ENCODE peak calls at places on chromosome 12, in four cellular contexts. G, D, C and J are unnamed samples.
A peak's percentile ranks its signal among the peaks of the same experiment; 100 is the strongest.

GRCh38 chr12:3123729-3124128 is 46.5 kb downstream of the TSPAN9 start:
- DNase-seq in G (no peak), D (no peak), C (no peak), J (no peak)

GRCh38 chr12:55820679-55821078 is 2.8 kb downstream of the ORMDL2 start:
- DNase-seq in D (no peak), G (no peak), C (no peak), J (no peak)

GRCh38 chr12:10310926-10311705 is 3.4 kb downstream of the KLRD1 start:
- DNase-seq in G (no peak), D (no peak), C (no peak), J (no peak)

GRCh38 chr12:3532931-3533702 is 42.1 kb downstream of the PRMT8 start:
- DNase-seq in D (no peak), G (no peak), C (no peak), J (no peak)

GRCh38 chr12:14167005-14167628 is 185.7 kb upstream of the GRIN2B start:
- DNase-seq in D (peak; percentile 46), G (no peak), C (no peak), J (peak; percentile 69)

GRCh38 chr12:124856132-124856841 is 7.4 kb downstream of the SCARB1 start:
- DNase-seq in C (no peak), D (no peak), G (no peak), J (peak; percentile 62)

GRCh38 chr12:2395352-2395977 is 342.7 kb downstream of the CACNA1C start:
- DNase-seq in G (peak; percentile 77), D (peak; percentile 47), C (peak; percentile 67), J (peak; percentile 57)

GRCh38 chr12:91441236-91441635 is 258.6 kb upstream of the DCN start:
- DNase-seq in C (no peak), G (no peak), D (no peak), J (no peak)

GRCh38 chr12:3071107-3071506 is 6.1 kb upstream of the TSPAN9 start:
- DNase-seq in C (no peak), D (no peak), G (no peak), J (no peak)

GRCh38 chr12:89363084-89363483 is 10.8 kb upstream of the DUSP6 start:
- DNase-seq in D (no peak), G (no peak), C (no peak), J (no peak)

GRCh38 chr12:39380090-39380489 is 62.8 kb downstream of the KIF21A start:
- DNase-seq in D (no peak), C (no peak), G (no peak), J (no peak)

GRCh38 chr12:50397122-50397650 is 777 bp upstream of the FAM186A start:
- DNase-seq in D (no peak), G (no peak), C (no peak), J (no peak)

GRCh38 chr12:3964404-3964803 is 91.2 kb upstream of the PARP11 start:
- DNase-seq in G (no peak), D (no peak), C (no peak), J (peak; percentile 50)

GRCh38 chr12:68975811-68976210 is 42.8 kb upstream of the CPM start:
- DNase-seq in C (no peak), D (no peak), G (no peak), J (no peak)

GRCh38 chr12:95674631-95675030 is 115.9 kb downstream of the NTN4 start:
- DNase-seq in G (no peak), D (no peak), C (no peak), J (no peak)

GRCh38 chr12:96249196-96250118 is 55.3 kb downstream of the ELK3 start:
- DNase-seq in C (no peak), G (no peak), D (peak; percentile 37), J (no peak)

GRCh38 chr12:14841761-14842160 is 1.6 kb downstream of the ART4 start:
- DNase-seq in D (peak; percentile 23), C (no peak), G (no peak), J (no peak)

GRCh38 chr12:108852674-108853073 is 4.7 kb downstream of the SSH1 start:
- DNase-seq in D (no peak), G (no peak), C (no peak), J (no peak)

GRCh38 chr12:118307069-118307954 is 65.4 kb downstream of the TAOK3 start:
- DNase-seq in D (no peak), C (no peak), G (no peak), J (peak; percentile 37)

GRCh38 chr12:19208456-19208855 is 78.9 kb downstream of the PLEKHA5 start:
- DNase-seq in D (no peak), G (no peak), C (no peak), J (no peak)

GRCh38 chr12:123897221-123897620 is 75.4 kb downstream of the CCDC92 start:
- DNase-seq in G (no peak), C (no peak), D (no peak), J (no peak)

GRCh38 chr12:124548854-124549378 is 18.5 kb downstream of the NCOR2 start:
- DNase-seq in D (peak; percentile 36), C (peak; percentile 62), G (peak; percentile 58), J (no peak)

GRCh38 chr12:122947352-122947792 is 18.9 kb downstream of the ABCB9 start:
- DNase-seq in C (peak; percentile 81), G (no peak), D (peak; percentile 72), J (no peak)

GRCh38 chr12:70278945-70279344 is 35.7 kb downstream of the CNOT2 start:
- DNase-seq in D (no peak), G (no peak), C (no peak), J (no peak)

DNA sequence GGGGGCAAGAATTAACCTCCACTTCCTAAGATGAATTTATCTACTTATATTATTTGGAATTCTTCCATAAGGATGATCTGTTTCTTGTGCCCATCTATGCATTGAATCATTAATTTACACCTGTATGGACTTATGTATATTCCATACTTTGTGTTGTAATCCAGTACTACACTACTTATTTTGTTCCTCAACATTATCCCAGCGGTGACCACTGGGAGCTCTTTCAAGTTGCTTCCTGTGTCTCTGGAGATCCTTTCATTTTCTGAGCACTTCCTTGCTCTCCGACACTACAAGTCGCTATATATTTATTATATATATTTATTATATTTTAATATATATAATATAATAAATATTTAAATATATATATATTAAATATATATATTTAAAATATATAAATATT is 54.9 kb upstream of the SCN8A start:
- DNase-seq in G (no peak), D (no peak), C (no peak), J (no peak)
- TF ChIP-seq CTCF in G (no peak), D (no peak), C (no peak), J (no peak)

GRCh38 chr12:31589896-31590729 is 823 bp downstream of the DENND5B start:
- DNase-seq in C (peak; percentile 62), G (peak; percentile 85), D (peak; percentile 79), J (peak; percentile 59)
- TF ChIP-seq CTCF in C (no peak), G (no peak), D (no peak), J (no peak)

GRCh38 chr12:110403975-110404675 is 617 bp upstream of the ANAPC7 start:
- DNase-seq in G (peak; percentile 82), D (peak; percentile 83), C (peak; percentile 86), J (peak; percentile 86)

GRCh38 chr12:110403146-110403974 is at the start of gene ANAPC7:
- DNase-seq in C (peak; percentile 95), D (peak; percentile 92), G (peak; percentile 91), J (peak; percentile 93)
- TF ChIP-seq CTCF in C (no peak), D (no peak), G (no peak), J (no peak)

DNA sequence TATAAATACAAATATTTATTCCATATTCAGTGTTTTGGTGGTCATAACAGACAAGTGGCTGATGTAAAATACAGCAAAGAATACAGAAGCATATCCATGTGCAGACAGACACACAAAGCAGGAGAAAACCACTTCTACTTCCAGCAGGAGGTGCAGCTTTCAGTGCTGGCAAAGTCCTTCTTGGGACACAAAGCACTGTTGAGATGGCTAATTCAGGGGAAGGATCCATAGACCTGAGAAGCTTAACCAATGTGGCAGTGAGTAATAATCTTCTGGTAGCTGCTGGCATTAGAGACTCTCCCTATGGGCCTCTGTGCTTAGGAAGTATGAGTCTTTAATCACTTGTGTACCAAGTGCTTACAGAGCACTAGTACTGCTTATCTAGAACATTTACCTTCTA is 26.8 kb downstream of the AMN1 start:
- DNase-seq in G (no peak), D (no peak), C (no peak), J (no peak)
- TF ChIP-seq CTCF in G (no peak), D (no peak), C (peak; percentile 14), J (no peak)

DNA sequence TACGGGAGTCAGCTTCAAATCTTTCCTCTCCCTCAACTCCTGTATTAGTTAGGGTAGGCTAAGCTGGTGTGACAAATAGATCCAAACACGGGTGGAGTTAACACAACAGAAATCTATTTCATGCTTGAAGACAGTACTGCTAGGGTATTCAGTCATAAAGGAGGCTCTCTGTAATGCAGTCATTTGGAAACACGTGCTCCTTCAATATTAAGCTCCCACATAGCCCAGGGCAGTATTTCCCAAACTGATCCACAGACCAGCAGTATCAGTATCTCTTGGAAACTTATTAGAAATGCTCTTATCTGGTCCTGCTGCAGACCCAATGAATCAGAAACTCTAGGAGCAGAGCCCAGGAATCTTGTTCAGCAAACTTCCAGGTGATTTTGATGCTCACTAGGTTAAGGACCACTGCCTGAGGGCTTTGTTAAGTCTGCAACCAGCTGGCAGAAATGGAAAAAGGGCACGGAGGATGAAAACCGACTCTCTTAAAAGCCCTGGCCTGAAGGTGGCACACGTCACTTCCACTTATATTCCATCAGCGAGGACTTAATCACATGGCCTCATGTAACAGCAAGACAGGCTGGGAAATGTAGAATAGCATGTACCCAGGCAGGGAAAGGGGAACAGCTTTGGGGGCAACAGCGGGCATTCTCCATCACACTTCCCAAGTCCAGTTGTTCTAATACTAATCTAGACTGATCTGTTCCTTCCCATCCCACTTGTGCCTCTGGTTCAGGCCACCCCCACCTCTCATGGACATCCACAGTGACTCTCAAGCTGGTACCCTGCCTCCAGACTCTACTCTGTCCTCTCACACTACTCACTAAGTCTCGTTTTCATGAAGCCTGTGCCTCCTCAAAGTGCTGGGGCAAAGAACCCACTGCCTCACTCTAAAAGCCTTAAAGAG is 38.2 kb upstream of the RIC8B start:
- DNase-seq in D (no peak), G (no peak), C (no peak), J (no peak)
- TF ChIP-seq CTCF in D (no peak), G (no peak), C (no peak), J (no peak)

GRCh38 chr12:103326190-103326589 is 169.6 kb downstream of the C12orf42 start:
- DNase-seq in G (no peak), D (no peak), C (no peak), J (peak; percentile 19)
- TF ChIP-seq CTCF in G (no peak), D (peak; percentile 18), C (peak; percentile 14), J (peak; percentile 29)

DNA sequence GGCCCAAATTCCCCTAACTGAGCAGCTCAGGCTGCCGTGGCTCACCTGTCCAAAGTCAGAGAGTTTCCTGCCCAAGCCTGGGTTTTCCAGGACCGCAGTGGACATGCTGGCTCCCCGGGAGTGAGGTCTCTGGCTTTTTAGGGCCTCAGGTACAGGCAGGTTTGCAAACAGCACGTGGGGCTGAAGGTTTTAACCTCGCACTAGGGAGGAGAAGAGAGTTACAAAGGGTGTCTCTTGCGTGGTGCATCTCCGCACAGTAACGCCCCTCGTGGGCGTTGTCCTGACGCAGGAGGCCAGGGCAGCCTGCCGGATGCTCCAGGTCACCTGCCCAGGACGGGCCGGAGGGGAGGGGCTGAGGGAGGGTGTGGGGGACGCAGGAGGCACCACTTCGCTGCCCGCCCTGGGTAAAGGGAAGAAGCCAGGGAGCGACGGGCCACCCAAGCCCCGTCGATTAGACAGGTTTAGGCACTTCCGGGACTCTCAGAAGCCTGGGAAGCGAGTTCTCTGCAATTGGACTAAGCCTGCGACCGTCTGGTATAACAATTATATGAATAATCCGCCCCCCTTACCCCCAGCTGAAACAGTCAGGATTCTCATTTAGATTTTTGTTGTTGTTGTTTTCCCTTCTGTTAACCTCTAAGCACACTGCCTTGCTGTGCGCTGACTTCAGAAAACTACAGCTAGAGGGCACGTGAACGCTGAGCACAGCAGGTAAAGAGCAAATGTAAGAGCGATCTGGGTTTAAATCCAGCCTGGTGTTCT is at the start of gene PAH:
- DNase-seq in C (peak; percentile 47), D (peak; percentile 35), G (peak; percentile 76), J (no peak)
- TF ChIP-seq CTCF in C (no peak), D (no peak), G (no peak), J (no peak)